ENCODE peak calls at places on chromosome 19, in six cellular contexts. R is NCI-H460; D is IMR-90; K is foreskin fibroblast; T is NCI-H1694 treated with DMSO at 0.1 percent for 48 hours; L is stimulated activated CD4-positive, alpha-beta T cell treated with anti-CD3 and anti-CD28 coated beads, Interleukin-1b, Interleukin-23, amount 100 ng/mL, for 24 hours. U is an unnamed sample.

GRCh38 chr19:21574607-21575006 is 69.2 kb downstream of the ZNF429 start:
- DNase-seq in R (no peak), D (no peak), K (no peak), T (no peak), L (no peak), U (no peak)

GRCh38 chr19:17321655-17322489 is 12.5 kb downstream of the DDA1 start:
- DNase-seq in R (no peak), D (no peak), K (no peak), T (no peak), L (no peak), U (no peak)

GRCh38 chr19:782195-783043 is 14.8 kb upstream of the PTBP1 start:
- DNase-seq in R (peak), D (peak), K (no peak), T (no peak), L (no peak), U (peak)

GRCh38 chr19:4067396-4068057 is 828 bp upstream of the ZBTB7A start:
- DNase-seq in R (no peak), D (no peak), K (no peak), T (no peak), L (no peak), U (no peak)

GRCh38 chr19:38683393-38684077 is 36.1 kb downstream of the ACTN4 start:
- DNase-seq in R (peak), D (peak), K (peak), T (no peak), L (no peak), U (peak)

GRCh38 chr19:49042177-49042576 is 1.5 kb upstream of the CGB5 start:
- DNase-seq in R (no peak), D (no peak), K (no peak), T (no peak), L (no peak), U (peak)

GRCh38 chr19:21843081-21843480 is 7.1 kb upstream of the ZNF43 start:
- DNase-seq in R (no peak), D (no peak), K (no peak), T (no peak), L (no peak), U (no peak)

GRCh38 chr19:38831142-38831605 is 420 bp downstream of the ECH1 start:
- DNase-seq in R (no peak), D (peak), K (peak), T (no peak), L (no peak), U (peak)

GRCh38 chr19:5018224-5019015 is 49.5 kb downstream of the KDM4B start:
- DNase-seq in R (no peak), D (peak), K (peak), T (no peak), L (no peak), U (peak)

GRCh38 chr19:39052243-39052746 is 19.9 kb upstream of the FBXO27 start:
- DNase-seq in R (peak), D (peak), K (peak), T (no peak), L (peak), U (no peak)